ENCODE peak calls at places on chromosomes 7 and 10, in nine cellular contexts. Z is endothelial cell of umbilical vein; Q is B cell; M is lung; L is GM06990; C is smooth muscle cell of the brain vasculature; N is retina; G is activated CD4-positive, alpha-beta T cell treated with anti-CD3 and anti-CD28 coated beads for 48 hours; Y is GM12865. H is an unnamed sample.

GRCh38 chr7:101173752-101174244 is 6.3 kb downstream of the NAT16 start:
- DNase-seq in L (peak; percentile 88), G (peak; percentile 83), Y (peak; percentile 73), Q (no peak), Z (peak; percentile 26), C (no peak), M (peak; percentile 34), N (peak; percentile 44), H (peak; percentile 82)

GRCh38 chr7:30371321-30371720 is 86.9 kb downstream of the ZNRF2 start:
- DNase-seq in G (no peak), L (no peak), Y (no peak), C (no peak), Q (no peak), Z (no peak), N (no peak), M (no peak), H (no peak)

GRCh38 chr10:23055424-23056191 is 39.8 kb upstream of the MSRB2 start:
- DNase-seq in Q (no peak), Y (no peak), N (peak; percentile 40), M (no peak), G (no peak), L (no peak), C (no peak), Z (no peak), H (no peak)

GRCh38 chr10:117535045-117535751 is 7.3 kb upstream of the EMX2 start:
- DNase-seq in Z (no peak), N (peak; percentile 67), M (no peak), L (no peak), G (no peak), Y (no peak), Q (no peak), C (no peak), H (no peak)

GRCh38 chr7:42913591-42913990 is 1.7 kb upstream of the C7orf25 start:
- DNase-seq in L (no peak), Z (no peak), C (no peak), G (no peak), Y (no peak), N (no peak), M (no peak), Q (no peak), H (no peak)

GRCh38 chr7:84533209-84533608 is 338.6 kb upstream of the SEMA3A start:
- DNase-seq in Z (no peak), N (peak; percentile 16), Q (no peak), C (no peak), M (no peak), Y (no peak), L (no peak), G (no peak), H (no peak)

GRCh38 chr10:125118701-125119100 is 41.7 kb downstream of the CTBP2 start:
- DNase-seq in C (no peak), M (no peak), Y (no peak), N (no peak), L (no peak), G (no peak), Q (no peak), Z (no peak), H (no peak)

GRCh38 chr7:23072043-23072442 is 33.5 kb upstream of the KLHL7 start:
- DNase-seq in Y (no peak), C (peak; percentile 7), M (no peak), G (no peak), N (no peak), L (no peak), Z (no peak), Q (no peak), H (no peak)

GRCh38 chr10:14378387-14378960 is 47.8 kb upstream of the FRMD4A start:
- DNase-seq in Z (no peak), Y (peak; percentile 18), Q (no peak), G (no peak), L (no peak), C (no peak), N (no peak), M (no peak), H (no peak)

GRCh38 chr10:85048644-85049043 is 720.3 kb downstream of the CCSER2 start:
- DNase-seq in Q (no peak), M (no peak), Y (no peak), L (no peak), G (no peak), N (no peak), Z (no peak), C (no peak), H (no peak)

GRCh38 chr10:91514025-91514424 is 103.9 kb downstream of the HECTD2 start:
- DNase-seq in M (no peak), L (no peak), Y (no peak), Z (no peak), N (no peak), G (no peak), C (no peak), Q (no peak), H (no peak)

GRCh38 chr10:122051609-122052385 is 62.8 kb downstream of the TACC2 start:
- DNase-seq in M (peak; percentile 78), Z (peak; percentile 77), Y (no peak), Q (no peak), N (peak; percentile 47), C (no peak), L (no peak), G (no peak), H (no peak)

GRCh38 chr7:42272793-42273665 is 36.0 kb upstream of the GLI3 start:
- DNase-seq in M (no peak), N (no peak), Y (no peak), Z (no peak), C (no peak), G (no peak), Q (no peak), L (no peak), H (no peak)

GRCh38 chr7:100483728-100484635 is at the start of gene NYAP1:
- DNase-seq in C (no peak), L (peak; percentile 63), Z (peak; percentile 53), Q (no peak), M (no peak), G (peak; percentile 45), Y (peak; percentile 63), N (peak; percentile 70), H (peak; percentile 47)

GRCh38 chr7:115116773-115117715 is 195.2 kb downstream of the MDFIC start:
- DNase-seq in Z (no peak), G (no peak), Q (no peak), M (no peak), C (no peak), Y (no peak), L (no peak), N (no peak), H (no peak)

GRCh38 chr7:100604976-100605911 is 3.1 kb downstream of the PCOLCE start:
- DNase-seq in Y (no peak), L (no peak), Q (no peak), N (peak; percentile 65), C (no peak), G (peak; percentile 61), M (peak; percentile 45), Z (no peak), H (no peak)

GRCh38 chr7:41979834-41980307 is 257.1 kb downstream of the GLI3 start:
- DNase-seq in Y (peak; percentile 22), G (peak; percentile 5), Q (no peak), L (no peak), N (peak; percentile 53), Z (peak; percentile 55), M (no peak), C (no peak), H (peak; percentile 60)

GRCh38 chr7:23472974-23473847 is 2.9 kb upstream of the IGF2BP3 start:
- DNase-seq in G (no peak), Z (peak; percentile 32), L (peak; percentile 59), N (no peak), M (no peak), Y (no peak), Q (no peak), C (no peak), H (no peak)

GRCh38 chr7:43834463-43835251 is 34.7 kb downstream of the MRPS24 start:
- DNase-seq in L (peak; percentile 48), Q (peak; percentile 43), Y (peak; percentile 87), C (no peak), Z (peak; percentile 22), G (peak; percentile 56), N (no peak), M (no peak), H (no peak)

GRCh38 chr10:44382131-44382858 is 2.6 kb downstream of the CXCL12 start:
- DNase-seq in Q (no peak), M (no peak), L (no peak), G (no peak), C (no peak), Z (no peak), Y (no peak), N (no peak), H (no peak)

GRCh38 chr10:126058104-126058503 is 161.7 kb downstream of the FANK1 start:
- DNase-seq in G (no peak), L (no peak), M (no peak), Z (no peak), N (no peak), C (no peak), Q (no peak), Y (no peak), H (no peak)

GRCh38 chr7:271266-272107 is 18.5 kb upstream of the FOXL3 start:
- DNase-seq in Y (no peak), Z (no peak), L (no peak), Q (no peak), G (no peak), M (no peak), N (no peak), C (peak; percentile 7), H (no peak)

GRCh38 chr7:2009541-2010001 is 223.2 kb downstream of the MAD1L1 start:
- DNase-seq in Z (no peak), N (no peak), Y (no peak), Q (no peak), C (no peak), L (no peak), G (no peak), M (no peak), H (no peak)

GRCh38 chr10:99682752-99683151 is 23.4 kb downstream of the ENTPD7 start:
- DNase-seq in C (no peak), Q (no peak), Z (no peak), L (no peak), G (no peak), N (no peak), Y (peak; percentile 5), M (no peak), H (no peak)

GRCh38 chr10:31866118-31866670 is 62.4 kb downstream of the ARHGAP12 start:
- DNase-seq in Q (no peak), C (no peak), L (no peak), M (no peak), Z (no peak), Y (peak; percentile 5), N (no peak), G (no peak), H (no peak)

GRCh38 chr7:107152011-107152410 is 16.8 kb upstream of the HBP1 start:
- DNase-seq in Q (no peak), N (no peak), L (no peak), Z (no peak), M (no peak), C (no peak), G (no peak), Y (no peak), H (no peak)

GRCh38 chr7:135620980-135621850 is 41.1 kb upstream of the STMP1 start:
- DNase-seq in Y (peak; percentile 46), N (peak; percentile 54), G (peak; percentile 27), C (peak; percentile 73), Z (peak; percentile 82), Q (no peak), M (peak; percentile 36), L (no peak), H (peak; percentile 27)

GRCh38 chr10:73931767-73932624 is 21.1 kb downstream of the PLAU start:
- DNase-seq in Z (no peak), C (no peak), M (peak; percentile 46), L (peak; percentile 75), Y (peak; percentile 80), G (peak; percentile 72), N (no peak), Q (no peak), H (no peak)

GRCh38 chr10:5775705-5776104 is 37.5 kb downstream of the GDI2 start:
- DNase-seq in M (no peak), C (no peak), Q (peak; percentile 68), L (no peak), Z (no peak), Y (no peak), N (no peak), G (peak; percentile 85), H (peak; percentile 30)

GRCh38 chr10:37474645-37475044 is 349.2 kb downstream of the ANKRD30A start:
- DNase-seq in N (no peak), M (no peak), Z (no peak), G (no peak), L (no peak), Q (no peak), C (no peak), Y (no peak), H (no peak)

GRCh38 chr10:65660006-65660405 is 1265.8 kb upstream of the LRRTM3 start:
- DNase-seq in L (no peak), N (no peak), C (no peak), Z (no peak), G (no peak), M (no peak), Y (no peak), Q (no peak), H (no peak)